ENCODE peak calls at places on chromosomes 2 and 18, in ten cellular contexts. W is activated CD4-positive, alpha-beta T cell treated with anti-CD3 and anti-CD28 coated beads, Interleukin-2, amount 10 ng/mL, durations not matched to agents 7 days and 5 days; X is amniotic stem cell; A is mucosa of gallbladder; H is AG08396; G is sigmoid colon; V is IMR-90; L is left lung; R is mammary epithelial cell; E is HFFc6. T is an unnamed sample.

GRCh38 chr2:29024882-29025430 is 43.9 kb downstream of the TOGARAM2 start:
- DNase-seq in W (no peak), X (no peak), A (no peak), H (no peak), G (no peak), V (no peak), L (no peak), R (no peak), E (no peak), T (no peak)

GRCh38 chr18:32366586-32367538 is 103.8 kb downstream of the GAREM1 start:
- DNase-seq in W (no peak), X (no peak), A (no peak), H (no peak), G (no peak), V (no peak), L (no peak), R (peak), E (no peak), T (no peak)

GRCh38 chr2:120525056-120526046 is 179.4 kb downstream of the INHBB start:
- DNase-seq in W (no peak), X (no peak), A (no peak), H (no peak), G (no peak), V (no peak), L (no peak), R (no peak), E (no peak), T (no peak)

GRCh38 chr2:42045956-42046748 is 1.7 kb upstream of the PKDCC start:
- DNase-seq in W (no peak), X (no peak), A (no peak), H (no peak), G (no peak), V (no peak), L (no peak), R (no peak), E (no peak), T (no peak)

GRCh38 chr2:136135924-136136906 is 18.3 kb upstream of the CXCR4 start:
- DNase-seq in W (peak), X (no peak), A (peak), H (no peak), G (no peak), V (no peak), L (no peak), R (no peak), E (no peak), T (no peak)

GRCh38 chr2:39733070-39733674 is 45.9 kb downstream of the THUMPD2 start:
- DNase-seq in W (no peak), X (no peak), A (no peak), H (no peak), G (no peak), V (no peak), L (no peak), R (no peak), E (no peak), T (no peak)

GRCh38 chr2:98385050-98385699 is 38.9 kb downstream of the CNGA3 start:
- DNase-seq in W (peak), X (peak), A (peak), H (peak), G (peak), V (peak), L (peak), R (peak), E (peak), T (peak)

GRCh38 chr2:203656522-203657287 is 49.7 kb upstream of the CD28 start:
- DNase-seq in W (no peak), X (no peak), A (peak), H (no peak), G (peak), V (peak), L (no peak), R (peak), E (no peak), T (peak)

T was measured in pancreas.